ENCODE peak calls at places on chromosomes 7 and 10, in nine cellular contexts. J is heart left ventricle, D is transverse colon, L is bronchial epithelial cell, C is pancreas, H is colonic mucosa, K is Peyer's patch, O is right atrium auricular region, R is kidney epithelial cell. W is an unnamed sample.

GRCh38 chr7:157150825-157151412 is 12.2 kb downstream of the UBE3C start:
- DNase-seq in J (peak; percentile 16), D (no peak), L (no peak), C (no peak), H (no peak), K (no peak), O (no peak), R (no peak), W (no peak)

GRCh38 chr10:117477241-117477947 is 65.2 kb upstream of the EMX2 start:
- DNase-seq in J (no peak), D (no peak), L (no peak), C (no peak), H (no peak), K (no peak), O (no peak), R (no peak), W (no peak)

GRCh38 chr7:105979405-105979804 is 16.3 kb downstream of the CDHR3 start:
- DNase-seq in J (no peak), D (no peak), L (no peak), C (no peak), H (no peak), K (no peak), O (no peak), R (no peak), W (no peak)

GRCh38 chr10:133303206-133303605 is 5.5 kb downstream of the TUBGCP2 start:
- DNase-seq in J (no peak), D (no peak), L (no peak), C (no peak), H (no peak), K (no peak), O (no peak), R (no peak), W (no peak)

GRCh38 chr10:130727766-130728490 is 583.6 kb downstream of the TCERG1L start:
- DNase-seq in J (no peak), D (no peak), L (no peak), C (no peak), H (no peak), K (peak; percentile 22), O (no peak), R (no peak), W (no peak)

GRCh38 chr10:61840403-61840802 is 61.1 kb upstream of the ARID5B start:
- DNase-seq in J (no peak), D (no peak), L (no peak), C (no peak), H (no peak), K (no peak), O (no peak), R (no peak), W (no peak)

GRCh38 chr10:87092861-87093460 is 1.7 kb downstream of the GLUD1 start:
- DNase-seq in J (no peak), D (peak; percentile 38), L (peak; percentile 62), C (peak; percentile 49), H (peak; percentile 77), K (no peak), O (no peak), R (no peak), W (no peak)

GRCh38 chr10:61971016-61971350 is 69.5 kb downstream of the ARID5B start:
- DNase-seq in J (no peak), D (no peak), L (no peak), C (no peak), H (no peak), K (no peak), O (no peak), R (no peak), W (no peak)

GRCh38 chr10:86165666-86166065 is 200.9 kb downstream of the GRID1 start:
- DNase-seq in J (no peak), D (no peak), L (no peak), C (no peak), H (no peak), K (peak; percentile 37), O (no peak), R (no peak), W (no peak)

GRCh38 chr10:101233443-101233842 is 4.2 kb upstream of the LBX1 start:
- DNase-seq in J (no peak), D (no peak), L (no peak), C (no peak), H (no peak), K (no peak), O (no peak), R (no peak), W (no peak)
- H3K27me3 ChIP-seq in J (peaks cover 100% of the 10 kb centered on the region), D (peaks cover 100% of the 10 kb centered on the region), L (peaks cover 80% of the 10 kb centered on the region), C (peaks cover 14% of the 10 kb centered on the region), H (peaks cover 99% of the 10 kb centered on the region), K (peaks cover 89% of the 10 kb centered on the region), O (peaks cover 50% of the 10 kb centered on the region), R (peaks cover 98% of the 10 kb centered on the region), W (no peaks in the 10 kb centered on the region)

DNA sequence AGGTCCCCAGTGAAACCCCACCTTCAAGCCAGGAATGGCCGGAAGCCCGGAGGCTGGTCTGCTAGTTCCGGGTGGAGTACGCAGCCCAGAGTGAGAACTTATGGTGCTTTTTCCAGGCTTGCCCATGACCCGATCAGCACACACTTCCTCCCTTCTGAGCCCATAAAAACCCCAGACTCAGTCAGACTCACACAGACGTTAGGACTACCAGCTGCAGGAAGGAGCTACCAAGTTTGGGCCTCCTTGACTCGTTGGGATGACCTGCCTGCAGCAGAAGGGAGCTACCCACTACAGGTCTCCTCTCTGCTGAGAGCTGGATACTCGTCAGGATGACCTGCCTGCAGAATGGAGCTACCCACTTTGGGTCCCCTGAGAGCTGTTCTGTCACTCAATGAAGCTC is 39.1 kb downstream of the SCRN1 start:
- DNase-seq in J (no peak), D (no peak), L (no peak), C (no peak), H (no peak), K (no peak), O (no peak), R (no peak), W (no peak)
- H3K36me3 ChIP-seq in J (peaks cover 26% of the 10 kb centered on the region), D (no peaks in the 10 kb centered on the region), L (peaks cover 3% of the 10 kb centered on the region), C (no peaks in the 10 kb centered on the region), H (no peaks in the 10 kb centered on the region), K (no peaks in the 10 kb centered on the region), O (peaks cover 19% of the 10 kb centered on the region), R (peaks cover 8% of the 10 kb centered on the region), W (peaks cover 19% of the 10 kb centered on the region)

GRCh38 chr10:101286248-101287046 is 57.2 kb upstream of the LBX1 start:
- DNase-seq in J (no peak), D (no peak), L (no peak), C (no peak), H (no peak), K (no peak), O (no peak), R (no peak), W (no peak)
- H3K27me3 ChIP-seq in J (peaks cover 30% of the 10 kb centered on the region), D (peaks cover 98% of the 10 kb centered on the region), L (peaks cover 67% of the 10 kb centered on the region), C (peaks cover 10% of the 10 kb centered on the region), H (peaks cover 61% of the 10 kb centered on the region), K (peaks cover 33% of the 10 kb centered on the region), O (peaks cover 3% of the 10 kb centered on the region), R (peaks cover 80% of the 10 kb centered on the region), W (no peaks in the 10 kb centered on the region)

GRCh38 chr7:75572814-75573213 is 80.7 kb downstream of the SPDYE5 start:
- DNase-seq in J (no peak), D (no peak), L (no peak), C (no peak), H (no peak), K (no peak), O (no peak), R (no peak), W (no peak)

GRCh38 chr7:75578081-75578480 is 86.0 kb downstream of the SPDYE5 start:
- DNase-seq in J (no peak), D (no peak), L (no peak), C (no peak), H (no peak), K (no peak), O (no peak), R (no peak), W (no peak)

GRCh38 chr7:75572396-75572795 is 80.3 kb downstream of the SPDYE5 start:
- DNase-seq in J (no peak), D (no peak), L (no peak), C (no peak), H (no peak), K (no peak), O (no peak), R (no peak), W (no peak)

GRCh38 chr7:75573477-75574019 is 81.4 kb downstream of the SPDYE5 start:
- DNase-seq in J (no peak), D (no peak), L (no peak), C (no peak), H (no peak), K (no peak), O (no peak), R (no peak), W (no peak)

GRCh38 chr7:75575488-75576112 is 83.5 kb downstream of the SPDYE5 start:
- DNase-seq in J (no peak), D (no peak), L (no peak), C (no peak), H (no peak), K (no peak), O (no peak), R (no peak), W (no peak)
- H3K36me3 ChIP-seq in J (peaks cover 67% of the 10 kb centered on the region), D (peaks cover 5% of the 10 kb centered on the region), L (no peaks in the 10 kb centered on the region), C (no peaks in the 10 kb centered on the region), H (no peaks in the 10 kb centered on the region), K (no peaks in the 10 kb centered on the region), O (peaks cover 20% of the 10 kb centered on the region), R (no peaks in the 10 kb centered on the region), W (no peaks in the 10 kb centered on the region)

GRCh38 chr10:93999401-93999851 is 5.7 kb downstream of the PLCE1 start:
- DNase-seq in J (peak; percentile 50), D (peak; percentile 69), L (peak; percentile 26), C (no peak), H (peak; percentile 68), K (no peak), O (peak; percentile 76), R (no peak), W (peak; percentile 93)

GRCh38 chr10:93995182-93995581 is 1.5 kb downstream of the PLCE1 start:
- DNase-seq in J (no peak), D (no peak), L (no peak), C (no peak), H (no peak), K (no peak), O (no peak), R (no peak), W (no peak)

GRCh38 chr10:94000638-94001420 is 7.1 kb downstream of the PLCE1 start:
- DNase-seq in J (no peak), D (peak; percentile 63), L (no peak), C (no peak), H (peak; percentile 64), K (peak; percentile 63), O (no peak), R (no peak), W (no peak)

GRCh38 chr10:93995598-93996271 is 2.0 kb downstream of the PLCE1 start:
- DNase-seq in J (no peak), D (no peak), L (peak; percentile 64), C (no peak), H (peak; percentile 51), K (no peak), O (no peak), R (no peak), W (no peak)

DNA sequence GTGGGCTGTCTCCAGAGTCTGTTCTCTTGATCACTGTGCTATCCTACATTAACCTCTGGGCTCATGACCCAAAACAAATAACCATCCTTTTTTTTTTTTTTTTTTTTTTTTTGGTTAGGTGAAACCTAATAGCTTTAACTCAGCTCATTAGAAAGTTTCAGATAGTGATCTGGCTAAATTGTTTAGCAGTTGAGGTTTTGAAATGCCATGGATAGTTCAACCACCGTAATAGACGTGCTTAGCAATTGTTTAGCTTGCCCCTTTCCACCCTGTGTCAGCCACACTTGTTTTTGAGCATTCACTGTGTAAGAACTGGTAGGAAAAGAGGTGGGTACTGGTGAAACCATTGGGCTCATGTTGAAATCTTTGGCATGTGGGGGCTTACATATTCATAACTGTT is 3.8 kb downstream of the PLCE1 start:
- DNase-seq in J (no peak), D (no peak), L (no peak), C (no peak), H (no peak), K (no peak), O (no peak), R (no peak), W (no peak)
- H3K27me3 ChIP-seq in J (no peaks in the 10 kb centered on the region), D (peaks cover 14% of the 10 kb centered on the region), L (no peaks in the 10 kb centered on the region), C (no peaks in the 10 kb centered on the region), H (no peaks in the 10 kb centered on the region), K (no peaks in the 10 kb centered on the region), O (no peaks in the 10 kb centered on the region), R (peaks cover 3% of the 10 kb centered on the region), W (no peaks in the 10 kb centered on the region)

W was measured in MG63.